ENCODE peak calls at places on chromosomes 4 and X, in six cellular contexts. Y is RWPE2; U is upper lobe of left lung; P is CD8-positive, alpha-beta T cell; S is heart left ventricle; V is HepG2. A is an unnamed sample.
A peak's percentile ranks its signal among the peaks of the same experiment; 100 is the strongest.

GRCh38 chrX:24828600-24828999 is 134.9 kb downstream of the POLA1 start:
- ATAC-seq in Y (no peak), U (no peak), P (no peak), S (peak; percentile 69), V (no peak), A (no peak)

GRCh38 chr4:113625902-113626301 is 135.6 kb downstream of the CAMK2D start:
- ATAC-seq in Y (no peak), U (no peak), P (no peak), S (no peak), V (no peak), A (no peak)

GRCh38 chrX:123909498-123909897 is 49.6 kb downstream of the XIAP start:
- ATAC-seq in Y (no peak), U (no peak), P (no peak), S (no peak), V (no peak), A (no peak)

GRCh38 chrX:85851418-85851817 is 195.9 kb downstream of the CHM start:
- ATAC-seq in Y (peak; percentile 36), U (no peak), P (no peak), S (no peak), V (peak; percentile 89), A (no peak)

GRCh38 chr4:39502034-39502658 is 25.1 kb downstream of the UGDH start:
- ATAC-seq in Y (peak; percentile 40), U (no peak), P (no peak), S (peak; percentile 86), V (no peak), A (peak; percentile 76)

GRCh38 chrX:67781132-67781531 is 237.3 kb downstream of the AR start:
- ATAC-seq in Y (no peak), U (peak; percentile 15), P (no peak), S (peak; percentile 74), V (no peak), A (peak; percentile 53)

GRCh38 chrX:119757646-119757978 is 776 bp upstream of the SOWAHD start:
- ATAC-seq in Y (peak; percentile 52), U (no peak), P (no peak), S (no peak), V (peak; percentile 54), A (no peak)

GRCh38 chrX:7240929-7241328 is 93.0 kb upstream of the PUDP start:
- ATAC-seq in Y (no peak), U (no peak), P (no peak), S (no peak), V (no peak), A (no peak)

GRCh38 chr4:152956650-152957436 is 20.7 kb downstream of the FHDC1 start:
- ATAC-seq in Y (no peak), U (peak; percentile 59), P (no peak), S (peak; percentile 41), V (peak; percentile 72), A (peak; percentile 60)

GRCh38 chr4:40046311-40046980 is 10.2 kb upstream of the N4BP2 start:
- ATAC-seq in Y (peak; percentile 80), U (peak; percentile 85), P (no peak), S (peak; percentile 58), V (peak; percentile 97), A (no peak)

GRCh38 chr4:128571747-128572146 is 237.8 kb upstream of the JADE1 start:
- ATAC-seq in Y (peak; percentile 96), U (no peak), P (no peak), S (peak; percentile 90), V (no peak), A (peak; percentile 77)

GRCh38 chrX:41335590-41336331 is 1.8 kb downstream of the DDX3X start:
- ATAC-seq in Y (no peak), U (no peak), P (no peak), S (no peak), V (no peak), A (no peak)

GRCh38 chr4:11368701-11369115 is 60.0 kb downstream of the HS3ST1 start:
- ATAC-seq in Y (no peak), U (no peak), P (no peak), S (no peak), V (no peak), A (no peak)

GRCh38 chr4:15233626-15234025 is 194.2 kb upstream of the C1QTNF7 start:
- ATAC-seq in Y (no peak), U (no peak), P (peak; percentile 60), S (no peak), V (no peak), A (no peak)

GRCh38 chr4:22515145-22515887 is 550 bp downstream of the ADGRA3 start:
- ATAC-seq in Y (peak; percentile 71), U (peak; percentile 70), P (peak; percentile 67), S (peak; percentile 68), V (peak; percentile 85), A (peak; percentile 67)

GRCh38 chr4:95693594-95693993 is 144.8 kb upstream of the UNC5C start:
- ATAC-seq in Y (peak; percentile 33), U (no peak), P (no peak), S (no peak), V (no peak), A (no peak)

GRCh38 chrX:153944140-153944799 is at the start of gene RENBP:
- ATAC-seq in Y (no peak), U (peak; percentile 39), P (peak; percentile 45), S (peak; percentile 59), V (no peak), A (no peak)

GRCh38 chrX:17535229-17535628 is 160.2 kb downstream of the NHS start:
- ATAC-seq in Y (no peak), U (no peak), P (no peak), S (no peak), V (peak; percentile 59), A (no peak)

GRCh38 chrX:103356897-103357296 is 591 bp downstream of the TCEAL9 start:
- ATAC-seq in Y (peak; percentile 31), U (peak; percentile 43), P (no peak), S (peak; percentile 86), V (peak; percentile 44), A (peak; percentile 54)

GRCh38 chr4:8272472-8273428 is 3.2 kb downstream of the HTRA3 start:
- ATAC-seq in Y (no peak), U (peak; percentile 1), P (no peak), S (peak; percentile 15), V (peak; percentile 28), A (no peak)

GRCh38 chr4:183658362-183659028 is 490 bp downstream of the RWDD4 start:
- ATAC-seq in Y (peak; percentile 24), U (peak; percentile 52), P (no peak), S (peak; percentile 53), V (peak; percentile 69), A (no peak)

GRCh38 chr4:121876976-121877773 is 6.9 kb upstream of the BBS7 start:
- ATAC-seq in Y (no peak), U (no peak), P (no peak), S (no peak), V (no peak), A (no peak)
- TF ChIP-seq CTCF in Y (no peak), U (no peak), P (no peak), S (no peak), V (no peak), A (no peak)

DNA sequence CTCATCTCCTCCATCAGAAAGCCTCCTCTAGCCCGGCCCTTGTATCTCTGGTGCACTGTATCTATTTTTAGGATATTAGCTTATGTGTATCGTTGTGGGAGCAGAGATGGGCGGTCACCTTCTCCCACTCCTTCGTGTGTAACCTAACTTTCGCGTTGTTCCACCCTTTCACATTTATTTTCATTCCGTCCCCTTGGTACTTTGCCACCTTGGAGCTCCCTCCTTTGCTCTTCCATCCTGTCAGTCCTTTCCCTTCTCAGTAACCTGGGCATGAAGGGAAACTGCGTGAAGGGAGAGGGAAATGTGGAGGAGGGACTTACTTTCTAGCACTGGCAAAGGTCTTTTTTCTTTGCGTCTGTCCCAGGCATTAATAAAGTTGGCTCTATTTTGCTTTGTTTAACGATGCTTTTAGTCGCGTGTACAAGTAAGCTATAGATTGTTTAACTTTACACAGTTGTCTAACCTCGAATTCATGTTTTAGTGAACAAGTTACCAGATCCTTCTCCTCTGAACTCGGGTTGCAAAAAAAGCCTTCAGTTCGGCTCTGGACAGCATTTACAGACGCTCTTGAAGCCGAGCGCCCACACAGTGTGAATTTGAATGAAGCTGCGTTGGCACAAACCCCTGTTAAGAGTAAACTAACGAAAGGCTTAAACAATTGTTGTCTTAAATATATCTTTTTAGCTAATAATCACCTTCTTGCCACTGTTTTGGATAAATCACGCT is 3.9 kb downstream of the PCDH10 start:
- ATAC-seq in Y (no peak), U (no peak), P (no peak), S (no peak), V (no peak), A (no peak)
- H3K9me3 ChIP-seq in Y (no peaks in the 10 kb centered on the region), U (no peaks in the 10 kb centered on the region), P (no peaks in the 10 kb centered on the region), S (no peaks in the 10 kb centered on the region), V (no peaks in the 10 kb centered on the region), A (no peaks in the 10 kb centered on the region)

GRCh38 chrX:9788908-9789307 is 2.7 kb downstream of the SHROOM2 start:
- ATAC-seq in Y (peak; percentile 50), U (no peak), P (no peak), S (no peak), V (peak; percentile 76), A (no peak)

GRCh38 chrX:9789555-9789954 is 3.3 kb downstream of the SHROOM2 start:
- ATAC-seq in Y (no peak), U (no peak), P (no peak), S (no peak), V (no peak), A (no peak)

GRCh38 chrX:9786839-9787635 is 808 bp downstream of the SHROOM2 start:
- ATAC-seq in Y (peak; percentile 42), U (no peak), P (no peak), S (no peak), V (peak; percentile 50), A (no peak)

GRCh38 chrX:9794495-9794894 is 8.3 kb downstream of the SHROOM2 start:
- ATAC-seq in Y (no peak), U (no peak), P (no peak), S (no peak), V (no peak), A (no peak)

DNA sequence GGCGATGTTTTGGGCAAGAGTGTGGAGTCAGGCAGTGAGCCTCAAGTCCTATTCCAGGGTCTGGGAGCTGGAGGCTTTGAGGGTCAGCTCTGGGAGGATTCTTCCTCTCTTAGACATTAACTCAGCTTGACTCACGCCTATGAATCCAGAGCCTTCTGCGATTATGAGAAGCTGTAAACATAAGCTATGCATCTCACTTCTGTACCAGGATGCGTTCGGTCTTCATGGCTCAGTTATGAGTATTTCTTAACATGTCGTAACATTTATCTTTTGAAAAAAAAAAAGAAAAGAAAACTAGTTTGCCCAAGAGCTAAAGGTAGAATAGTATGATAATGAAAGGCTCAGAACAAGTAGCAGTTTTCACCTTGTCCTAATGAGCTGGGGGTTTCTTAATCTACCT is 4.6 kb downstream of the SHROOM2 start:
- ATAC-seq in Y (no peak), U (no peak), P (no peak), S (no peak), V (no peak), A (no peak)
- H3K27ac ChIP-seq in Y (peak overlapping the region; percentile 5), U (no peak overlapping the region), P (no peak overlapping the region), S (no peak overlapping the region), V (no peak overlapping the region), A (no peak overlapping the region)

DNA sequence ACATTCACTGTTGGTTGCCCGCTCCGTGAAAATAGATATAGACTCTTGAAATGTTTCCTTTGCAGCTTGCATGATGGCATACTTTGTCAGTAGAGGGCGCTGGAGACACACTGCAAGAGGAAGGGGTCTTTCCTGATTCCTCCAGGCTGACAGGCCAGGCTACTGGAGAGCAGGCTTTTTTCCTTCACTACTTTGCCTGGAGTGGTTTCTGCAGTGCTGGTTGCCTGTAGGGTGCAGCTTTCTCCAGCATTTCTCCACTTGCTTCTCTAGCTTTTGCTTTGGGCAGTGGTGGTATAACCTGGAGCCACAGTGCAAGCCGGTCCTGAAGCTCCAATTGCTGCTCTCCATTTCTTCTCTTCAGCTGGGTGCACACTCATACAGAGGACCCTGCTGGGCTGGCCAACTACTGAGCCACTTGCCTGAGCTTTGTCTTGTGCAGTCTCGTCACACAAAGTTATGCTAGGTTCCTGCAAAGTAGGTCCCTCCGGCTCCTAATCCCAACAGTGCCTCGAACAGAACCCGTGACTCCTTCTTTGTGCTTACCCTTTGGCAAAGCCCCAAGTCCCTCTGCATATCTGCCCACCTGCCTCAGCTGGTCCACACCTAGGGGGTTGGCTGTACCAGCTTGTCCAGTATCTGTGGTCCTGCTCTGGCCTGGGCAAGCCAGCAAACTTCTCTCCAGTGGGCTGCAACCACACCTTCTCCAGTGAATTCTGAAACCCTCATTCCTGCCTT is 46.3 kb downstream of the RASSF6 start:
- ATAC-seq in Y (peak; percentile 75), U (peak; percentile 79), P (no peak), S (peak; percentile 34), V (peak; percentile 97), A (peak; percentile 48)
- TF ChIP-seq CTCF in Y (peak; percentile 95), U (peak; percentile 46), P (no peak), S (peak; percentile 53), V (peak; percentile 92), A (no peak)